ENCODE peak calls at places on chromosome 1, in six cellular contexts. J is esophagus squamous epithelium, L is psoas muscle, G is heart right ventricle, B is dorsolateral prefrontal cortex, M is AG04450. U is an unnamed sample.

GRCh38 chr1:33342041-33342723 is 21.3 kb upstream of the A3GALT2 start:
- DNase-seq in J (no peak), L (peak), G (peak), B (peak), M (peak), U (peak)

GRCh38 chr1:21368514-21369289 is 71.2 kb upstream of the NBPF3 start:
- DNase-seq in J (no peak), L (peak), G (peak), B (peak), M (peak), U (peak)

GRCh38 chr1:229075217-229075616 is 195.7 kb upstream of the RAB4A start:
- DNase-seq in J (no peak), L (no peak), G (no peak), B (no peak), M (no peak), U (no peak)

GRCh38 chr1:51249445-51249844 is 13.4 kb downstream of the RNF11 start:
- DNase-seq in J (no peak), L (no peak), G (no peak), B (no peak), M (no peak), U (no peak)

GRCh38 chr1:109636201-109636952 is 16.7 kb downstream of the AMPD2 start:
- DNase-seq in J (no peak), L (no peak), G (no peak), B (no peak), M (no peak), U (no peak)

GRCh38 chr1:7098641-7099040 is 313.4 kb downstream of the CAMTA1 start:
- DNase-seq in J (no peak), L (no peak), G (no peak), B (no peak), M (no peak), U (no peak)

GRCh38 chr1:93963585-93963984 is 54.4 kb upstream of the GCLM start:
- DNase-seq in J (no peak), L (no peak), G (no peak), B (no peak), M (no peak), U (no peak)

GRCh38 chr1:246631426-246631825 is 65.2 kb downstream of the CNST start:
- DNase-seq in J (no peak), L (no peak), G (no peak), B (no peak), M (no peak), U (no peak)

GRCh38 chr1:213163278-213163711 is 112.3 kb downstream of the RPS6KC1 start:
- DNase-seq in J (no peak), L (no peak), G (no peak), B (no peak), M (no peak), U (no peak)

GRCh38 chr1:12083766-12084165 is 20.7 kb downstream of the TNFRSF8 start:
- DNase-seq in J (no peak), L (no peak), G (no peak), B (no peak), M (peak), U (no peak)

GRCh38 chr1:237814319-237814924 is 76.3 kb downstream of the ZP4 start:
- DNase-seq in J (no peak), L (no peak), G (no peak), B (no peak), M (no peak), U (no peak)

GRCh38 chr1:24415910-24416665 is 486 bp downstream of the NIPAL3 start:
- DNase-seq in J (no peak), L (no peak), G (peak), B (no peak), M (no peak), U (peak)

GRCh38 chr1:225454733-225455132 is 26.9 kb upstream of the LBR start:
- DNase-seq in J (no peak), L (no peak), G (no peak), B (peak), M (no peak), U (peak)

GRCh38 chr1:7149080-7149838 is 364.0 kb downstream of the CAMTA1 start:
- DNase-seq in J (no peak), L (peak), G (peak), B (peak), M (no peak), U (peak)

GRCh38 chr1:167627865-167628641 is 2.0 kb upstream of the RCSD1 start:
- DNase-seq in J (no peak), L (no peak), G (no peak), B (no peak), M (no peak), U (no peak)

GRCh38 chr1:81702903-81703302 is 97.8 kb upstream of the ADGRL2 start:
- DNase-seq in J (no peak), L (no peak), G (no peak), B (no peak), M (peak), U (peak)

GRCh38 chr1:63509718-63510117 is 13.3 kb downstream of the ITGB3BP start:
- DNase-seq in J (no peak), L (no peak), G (no peak), B (no peak), M (no peak), U (no peak)

GRCh38 chr1:8847990-8848389 is 30.5 kb downstream of the ENO1 start:
- DNase-seq in J (no peak), L (no peak), G (no peak), B (no peak), M (no peak), U (no peak)

GRCh38 chr1:160710531-160711252 is 930 bp downstream of the CD48 start:
- DNase-seq in J (no peak), L (no peak), G (no peak), B (no peak), M (no peak), U (no peak)

GRCh38 chr1:32538887-32539583 is at the start of gene ZBTB8A:
- DNase-seq in J (no peak), L (peak), G (peak), B (peak), M (no peak), U (peak)

GRCh38 chr1:221098462-221099406 is 219.5 kb downstream of the HLX start:
- DNase-seq in J (no peak), L (no peak), G (no peak), B (no peak), M (no peak), U (no peak)

GRCh38 chr1:97677702-97678101 is 243.1 kb downstream of the DPYD start:
- DNase-seq in J (no peak), L (no peak), G (no peak), B (no peak), M (no peak), U (no peak)

GRCh38 chr1:20588634-20589225 is at the start of gene CDA:
- DNase-seq in J (no peak), L (peak), G (no peak), B (no peak), M (no peak), U (peak)

GRCh38 chr1:26197301-26197700 is 6.9 kb downstream of the CATSPER4 start:
- DNase-seq in J (no peak), L (no peak), G (no peak), B (no peak), M (no peak), U (no peak)

GRCh38 chr1:26191739-26192138 is 1.3 kb downstream of the CATSPER4 start:
- DNase-seq in J (no peak), L (no peak), G (no peak), B (no peak), M (no peak), U (no peak)

GRCh38 chr1:26200413-26200812 is 10.0 kb downstream of the CATSPER4 start:
- DNase-seq in J (no peak), L (no peak), G (no peak), B (no peak), M (no peak), U (no peak)

GRCh38 chr1:26197813-26198212 is 7.4 kb downstream of the CATSPER4 start:
- DNase-seq in J (no peak), L (no peak), G (no peak), B (no peak), M (no peak), U (no peak)

GRCh38 chr1:26195805-26196204 is 5.4 kb downstream of the CATSPER4 start:
- DNase-seq in J (no peak), L (no peak), G (no peak), B (no peak), M (no peak), U (no peak)
- H3K27ac ChIP-seq in J (no peak), L (no peak), G (no peak), B (no peak), M (no peak), U (no peak)

GRCh38 chr1:178311164-178311563 is 185.6 kb downstream of the CLEC20A start:
- DNase-seq in J (no peak), L (no peak), G (no peak), B (no peak), M (no peak), U (no peak)

GRCh38 chr1:178308438-178308837 is 188.3 kb downstream of the CLEC20A start:
- DNase-seq in J (no peak), L (no peak), G (no peak), B (no peak), M (no peak), U (no peak)

GRCh38 chr1:178307264-178307663 is 189.5 kb downstream of the CLEC20A start:
- DNase-seq in J (no peak), L (no peak), G (no peak), B (no peak), M (no peak), U (no peak)

DNA sequence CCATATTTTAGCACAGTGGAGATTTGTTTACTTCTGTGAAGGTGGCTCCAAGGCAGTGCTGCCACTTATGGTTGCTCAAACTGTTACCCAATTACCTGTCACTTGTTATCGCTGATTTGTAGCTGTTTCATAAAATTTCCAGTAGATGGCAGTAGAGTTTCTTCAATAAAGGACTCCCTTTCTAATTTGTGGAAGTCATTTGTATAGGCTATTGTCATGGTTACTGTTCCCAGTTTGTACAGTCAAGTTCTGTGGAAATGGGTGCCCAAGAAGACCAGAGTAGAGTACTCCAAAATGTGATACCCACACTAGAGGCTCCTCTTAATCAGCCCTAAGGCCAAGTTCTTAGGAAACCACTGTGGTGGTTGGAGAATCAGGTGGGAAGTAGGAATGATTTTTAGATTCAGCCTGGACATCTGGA is 186.1 kb downstream of the CLEC20A start:
- DNase-seq in J (no peak), L (no peak), G (no peak), B (no peak), M (peak), U (peak)
- TF ChIP-seq CTCF in J (peak), L (peak), G (peak), B (peak), M (peak), U (peak)

GRCh38 chr1:25891606-25892005 is 14.6 kb downstream of the STMN1 start:
- DNase-seq in J (no peak), L (no peak), G (no peak), B (no peak), M (no peak), U (no peak)
- H3K27ac ChIP-seq in J (peak), L (no peak), G (no peak), B (peak), M (peak), U (peak)

GRCh38 chr1:58815680-58816071 is 31.8 kb upstream of the JUN start:
- DNase-seq in J (no peak), L (no peak), G (no peak), B (no peak), M (no peak), U (peak)

GRCh38 chr1:58815069-58815679 is 31.3 kb upstream of the JUN start:
- DNase-seq in J (peak), L (peak), G (peak), B (peak), M (peak), U (peak)

GRCh38 chr1:58814251-58815068 is 30.6 kb upstream of the JUN start:
- DNase-seq in J (no peak), L (peak), G (peak), B (no peak), M (no peak), U (peak)

GRCh38 chr1:58816747-58817221 is 32.9 kb upstream of the JUN start:
- DNase-seq in J (no peak), L (no peak), G (no peak), B (no peak), M (no peak), U (no peak)

DNA sequence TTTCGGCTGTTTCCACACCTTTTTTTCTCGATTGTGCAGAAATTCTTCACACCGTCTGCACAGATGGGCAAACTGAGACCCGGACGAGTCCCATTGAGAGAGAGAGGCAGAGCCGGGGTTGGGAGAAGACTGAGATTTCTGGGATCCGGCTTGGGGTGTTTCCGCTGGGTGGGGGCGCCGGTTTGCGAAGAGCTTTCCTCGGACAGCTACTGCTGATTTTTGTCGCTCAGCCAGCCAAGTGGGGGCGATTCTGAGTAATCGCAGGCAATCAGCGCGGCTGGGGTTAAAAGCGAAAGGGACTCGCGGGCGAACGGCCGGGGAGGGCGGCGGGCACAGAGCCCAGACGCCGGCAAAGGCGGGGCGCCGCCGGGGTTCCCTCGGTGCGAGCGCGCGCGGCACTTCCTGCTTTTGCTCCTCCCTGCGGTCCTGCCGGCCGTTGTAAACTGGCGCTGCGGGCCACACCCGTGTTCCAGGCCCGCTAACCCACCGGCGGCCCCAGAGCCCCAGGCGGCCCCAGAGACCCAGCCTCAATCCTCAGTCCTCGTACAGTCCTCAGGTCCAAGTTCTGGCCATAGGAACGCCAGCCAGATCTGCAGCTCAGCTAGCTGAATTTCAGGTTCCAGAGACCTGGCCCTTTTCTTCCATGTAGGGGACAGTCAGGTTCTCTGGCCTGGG is 32.4 kb upstream of the JUN start:
- DNase-seq in J (peak), L (peak), G (peak), B (peak), M (peak), U (peak)
- TF ChIP-seq CTCF in J (no peak), L (no peak), G (peak), B (no peak), M (peak), U (no peak)

U was measured in RWPE1.